ENCODE peak calls at places on chromosomes 12 and 14, in five cellular contexts. N is body of pancreas; C is right cardiac atrium; L is SK-N-SH; V is CD8-positive, alpha-beta memory T cell. U is an unnamed sample.
A peak's percentile ranks its signal among the peaks of the same experiment; 100 is the strongest.

GRCh38 chr12:52413787-52414345 is 7.7 kb upstream of the KRT82 start:
- DNase-seq in N (no peak), C (no peak), L (no peak), V (no peak), U (no peak)

GRCh38 chr12:110371408-110372055 is 32.0 kb downstream of the ANAPC7 start:
- DNase-seq in N (no peak), C (no peak), L (no peak), V (no peak), U (no peak)

GRCh38 chr12:32197421-32197820 is 90.8 kb downstream of the BICD1 start:
- DNase-seq in N (no peak), C (no peak), L (no peak), V (no peak), U (no peak)

GRCh38 chr12:73589220-73589619 is 948.4 kb upstream of the ATXN7L3B start:
- DNase-seq in N (no peak), C (no peak), L (no peak), V (no peak), U (no peak)

GRCh38 chr14:36096090-36096489 is 80.4 kb downstream of the PTCSC3 start:
- DNase-seq in N (no peak), C (no peak), L (no peak), V (no peak), U (no peak)

GRCh38 chr14:54173782-54174181 is 217.2 kb upstream of the BMP4 start:
- DNase-seq in N (no peak), C (no peak), L (no peak), V (no peak), U (no peak)

GRCh38 chr14:89681086-89682018 is 264.3 kb upstream of the FOXN3 start:
- DNase-seq in N (no peak), C (no peak), L (no peak), V (no peak), U (no peak)

GRCh38 chr14:21256539-21257394 is 12.5 kb downstream of the HNRNPC start:
- DNase-seq in N (no peak), C (no peak), L (no peak), V (no peak), U (no peak)

GRCh38 chr14:75835156-75836141 is 146.3 kb downstream of the TGFB3 start:
- DNase-seq in N (no peak), C (no peak), L (no peak), V (no peak), U (no peak)

GRCh38 chr14:35254736-35255135 is 37.4 kb upstream of the PSMA6 start:
- DNase-seq in N (no peak), C (no peak), L (no peak), V (no peak), U (no peak)

GRCh38 chr14:105029402-105029801 is 8.5 kb upstream of the CDCA4 start:
- DNase-seq in N (no peak), C (no peak), L (peak; percentile 82), V (no peak), U (no peak)

GRCh38 chr12:69810870-69811498 is 14.0 kb upstream of the MYRFL start:
- DNase-seq in N (no peak), C (no peak), L (no peak), V (no peak), U (no peak)

GRCh38 chr12:119940881-119941280 is 48.2 kb upstream of the BICDL1 start:
- DNase-seq in N (no peak), C (no peak), L (no peak), V (no peak), U (no peak)

GRCh38 chr12:92234533-92234932 is 88.9 kb upstream of the BTG1 start:
- DNase-seq in N (no peak), C (no peak), L (no peak), V (no peak), U (no peak)

GRCh38 chr12:95970905-95971304 is 25.2 kb downstream of the HAL start:
- DNase-seq in N (no peak), C (no peak), L (no peak), V (no peak), U (no peak)

GRCh38 chr14:34874386-34875030 is 652 bp downstream of the BAZ1A start:
- DNase-seq in N (peak; percentile 58), C (peak; percentile 45), L (peak; percentile 86), V (peak; percentile 29), U (peak; percentile 35)

GRCh38 chr12:81726634-81727033 is 32.5 kb downstream of the PPFIA2 start:
- DNase-seq in N (no peak), C (no peak), L (no peak), V (no peak), U (no peak)

GRCh38 chr12:4026476-4026875 is 153.3 kb upstream of the PARP11 start:
- DNase-seq in N (no peak), C (no peak), L (no peak), V (no peak), U (no peak)

GRCh38 chr12:111450676-111451075 is 45.0 kb downstream of the SH2B3 start:
- DNase-seq in N (no peak), C (no peak), L (no peak), V (no peak), U (no peak)

GRCh38 chr12:122363782-122364181 is 58.7 kb downstream of the CLIP1 start:
- DNase-seq in N (no peak), C (no peak), L (no peak), V (no peak), U (no peak)

GRCh38 chr12:58588771-58589170 is 331.5 kb downstream of the LRIG3 start:
- DNase-seq in N (no peak), C (no peak), L (no peak), V (no peak), U (no peak)

GRCh38 chr12:98344034-98344565 is 171.3 kb upstream of the TMPO start:
- DNase-seq in N (no peak), C (no peak), L (peak; percentile 13), V (no peak), U (no peak)

DNA sequence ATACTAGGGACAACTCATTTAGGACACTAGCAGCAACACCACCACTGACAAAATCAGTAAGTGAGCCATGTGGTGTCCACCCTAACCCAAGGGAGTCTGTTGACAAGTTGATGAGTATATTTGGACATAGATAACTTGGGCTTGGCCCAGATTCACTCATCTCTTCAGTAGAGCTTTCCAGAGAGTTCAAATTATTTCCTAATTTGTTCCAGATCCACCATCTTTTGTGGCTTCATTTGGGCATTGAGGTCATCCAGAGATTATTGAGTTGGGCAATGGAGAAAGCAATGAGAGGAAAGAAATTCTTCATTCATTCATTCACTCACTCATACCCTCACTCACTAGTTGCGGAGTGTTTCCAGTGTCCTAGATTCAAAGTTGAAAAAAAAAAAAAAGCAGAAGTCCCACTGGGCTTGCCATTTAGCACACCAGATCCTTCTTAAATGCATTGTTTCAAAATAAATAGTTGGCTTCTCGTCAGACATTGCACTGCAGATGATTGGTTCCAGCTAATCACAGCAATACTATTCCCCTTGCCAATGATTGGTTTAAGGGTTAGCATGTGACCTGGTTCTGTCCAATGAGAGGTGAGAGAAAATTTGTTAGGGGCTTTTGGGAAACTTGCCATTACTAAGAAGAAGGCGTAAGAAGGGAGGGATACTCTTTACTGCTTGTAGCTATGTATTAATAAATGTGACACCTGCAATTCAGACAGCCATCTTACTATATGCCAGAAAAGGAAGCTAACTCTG is 31.8 kb upstream of the WSCD2 start:
- DNase-seq in N (no peak), C (no peak), L (no peak), V (no peak), U (no peak)
- H3K27ac ChIP-seq in N (no peak overlapping the region), C (no peak overlapping the region), L (no peak overlapping the region), V (no peak overlapping the region), U (no peak overlapping the region)

GRCh38 chr12:113054948-113055486 is 1.5 kb upstream of the DTX1 start:
- DNase-seq in N (no peak), C (no peak), L (no peak), V (no peak), U (no peak)
- H3K4me3 ChIP-seq in N (no peak overlapping the region), C (no peak overlapping the region), L (no peak overlapping the region), V (no peak overlapping the region), U (no peak overlapping the region)

GRCh38 chr12:132500137-132500855 is 10.3 kb downstream of the FBRSL1 start:
- DNase-seq in N (no peak), C (no peak), L (no peak), V (no peak), U (no peak)

GRCh38 chr12:132500856-132501180 is 10.9 kb downstream of the FBRSL1 start:
- DNase-seq in N (no peak), C (no peak), L (no peak), V (no peak), U (no peak)

GRCh38 chr12:132502882-132503193 is 12.9 kb downstream of the FBRSL1 start:
- DNase-seq in N (no peak), C (no peak), L (no peak), V (no peak), U (no peak)

GRCh38 chr12:132502149-132502881 is 12.4 kb downstream of the FBRSL1 start:
- DNase-seq in N (peak; percentile 60), C (no peak), L (peak; percentile 82), V (no peak), U (no peak)

GRCh38 chr12:132501189-132501940 is 11.4 kb downstream of the FBRSL1 start:
- DNase-seq in N (no peak), C (no peak), L (no peak), V (no peak), U (no peak)
- H3K4me1 ChIP-seq in N (peaks cover 98% of the 10 kb centered on the region), C (peaks cover 37% of the 10 kb centered on the region), L (peaks cover 5% of the 10 kb centered on the region), V (peaks cover 57% of the 10 kb centered on the region), U (peaks cover 100% of the 10 kb centered on the region)

GRCh38 chr14:63705561-63706070 is 22.2 kb downstream of the SGPP1 start:
- DNase-seq in N (no peak), C (no peak), L (no peak), V (no peak), U (no peak)

GRCh38 chr14:63710497-63710896 is 17.4 kb downstream of the SGPP1 start:
- DNase-seq in N (no peak), C (no peak), L (no peak), V (no peak), U (no peak)

GRCh38 chr14:63712123-63712522 is 15.7 kb downstream of the SGPP1 start:
- DNase-seq in N (no peak), C (no peak), L (no peak), V (no peak), U (no peak)

GRCh38 chr14:63701614-63702291 is 26.1 kb downstream of the SGPP1 start:
- DNase-seq in N (no peak), C (no peak), L (no peak), V (no peak), U (no peak)

DNA sequence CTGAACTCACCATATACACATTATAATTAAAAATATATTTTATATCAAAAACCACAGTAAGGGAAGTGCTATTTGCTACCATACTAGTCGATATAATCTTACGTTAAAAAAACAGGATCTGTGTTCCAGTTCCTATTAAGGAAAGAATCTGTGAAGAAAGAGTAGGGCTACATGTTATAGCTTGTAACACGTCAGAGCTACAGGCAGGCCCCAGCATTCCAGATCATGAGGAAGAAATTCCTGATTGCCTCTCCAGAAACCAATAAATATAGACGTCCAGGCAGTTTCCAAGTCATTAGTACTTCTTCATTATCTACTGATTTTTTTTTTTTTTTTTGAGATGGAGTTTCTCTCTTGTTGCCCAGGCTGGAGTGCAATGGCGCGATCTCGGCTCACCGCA is 20.6 kb downstream of the SGPP1 start:
- DNase-seq in N (no peak), C (no peak), L (no peak), V (no peak), U (no peak)
- H3K27ac ChIP-seq in N (no peak overlapping the region), C (no peak overlapping the region), L (no peak overlapping the region), V (no peak overlapping the region), U (no peak overlapping the region)

GRCh38 chr14:44720707-44721106 is 213.6 kb upstream of the FSCB start:
- DNase-seq in N (no peak), C (no peak), L (no peak), V (no peak), U (no peak)
- H3K4me3 ChIP-seq in N (no peak overlapping the region), C (no peak overlapping the region), L (no peak overlapping the region), V (no peak overlapping the region), U (no peak overlapping the region)

GRCh38 chr14:31194095-31194494 is 13.5 kb downstream of the HECTD1 start:
- DNase-seq in N (no peak), C (no peak), L (no peak), V (no peak), U (no peak)
- H3K4me1 ChIP-seq in N (peaks cover 26% of the 10 kb centered on the region), C (peaks cover 6% of the 10 kb centered on the region), L (peaks cover 23% of the 10 kb centered on the region), V (peaks cover 27% of the 10 kb centered on the region), U (no peaks in the 10 kb centered on the region)